ENCODE peak calls at places on chromosomes 2 and 18, in six cellular contexts. K is neural progenitor cell; P is SK-N-SH; T is body of pancreas; O is CD8-positive, alpha-beta T cell; Y is tibial artery. L is an unnamed sample.

GRCh38 chr18:27461957-27462356 is 276.8 kb upstream of the CHST9 start:
- DNase-seq in O (no peak), T (no peak), K (no peak), Y (no peak), P (no peak), L (no peak)

GRCh38 chr2:241564596-241565411 is 6.3 kb downstream of the BOK start:
- DNase-seq in O (no peak), Y (no peak), T (no peak), K (no peak), P (no peak), L (no peak)

GRCh38 chr2:53859354-53860159 is at the start of gene GPR75:
- DNase-seq in Y (no peak), O (no peak), K (peak; percentile 15), T (peak; percentile 64), P (peak; percentile 27), L (no peak)

GRCh38 chr2:182903566-182903965 is 37.1 kb upstream of the FRZB start:
- DNase-seq in K (no peak), T (no peak), P (no peak), Y (no peak), O (no peak), L (no peak)

GRCh38 chr2:158507141-158507540 is 50.4 kb downstream of the PKP4 start:
- DNase-seq in T (no peak), Y (no peak), O (no peak), P (no peak), K (no peak), L (peak; percentile 56)

GRCh38 chr18:51275712-51276473 is 78.4 kb upstream of the MEX3C start:
- DNase-seq in O (no peak), K (no peak), P (no peak), Y (no peak), T (peak; percentile 22), L (no peak)

GRCh38 chr18:3014501-3015202 is 1.7 kb upstream of the LPIN2 start:
- DNase-seq in O (no peak), Y (no peak), P (no peak), T (no peak), K (no peak), L (no peak)

GRCh38 chr18:31789409-31789808 is 28.7 kb upstream of the SLC25A52 start:
- DNase-seq in O (no peak), P (no peak), Y (no peak), T (no peak), K (no peak), L (peak; percentile 54)

GRCh38 chr2:64675860-64676259 is 22.1 kb upstream of the SERTAD2 start:
- DNase-seq in O (peak; percentile 59), K (no peak), P (no peak), T (no peak), Y (no peak), L (peak; percentile 31)

GRCh38 chr2:45303417-45304202 is 294.4 kb upstream of the SIX2 start:
- DNase-seq in K (no peak), P (no peak), Y (no peak), O (no peak), T (no peak), L (no peak)

GRCh38 chr2:112093216-112093615 is 38.1 kb downstream of the TMEM87B start:
- DNase-seq in T (no peak), P (no peak), K (no peak), Y (no peak), O (no peak), L (no peak)

GRCh38 chr18:59792353-59792752 is 95.1 kb upstream of the CCBE1 start:
- DNase-seq in T (no peak), Y (no peak), P (no peak), O (no peak), K (no peak), L (no peak)

GRCh38 chr2:106129150-106129549 is 65.0 kb downstream of the UXS1 start:
- DNase-seq in T (no peak), P (no peak), K (no peak), Y (no peak), O (no peak), L (no peak)

GRCh38 chr2:232477751-232478510 is 9.7 kb downstream of the ECEL1 start:
- DNase-seq in Y (no peak), O (no peak), T (peak; percentile 2), P (no peak), K (no peak), L (no peak)

GRCh38 chr2:120431386-120432292 is 85.7 kb downstream of the INHBB start:
- DNase-seq in Y (no peak), K (no peak), P (no peak), O (no peak), T (no peak), L (no peak)

GRCh38 chr2:228957075-228957474 is 314.0 kb downstream of the PID1 start:
- DNase-seq in P (no peak), K (no peak), T (no peak), O (no peak), Y (no peak), L (no peak)

GRCh38 chr2:108607706-108608301 is 73.5 kb downstream of the LIMS1 start:
- DNase-seq in P (peak; percentile 33), K (peak; percentile 70), O (peak; percentile 48), Y (no peak), T (peak; percentile 56), L (peak; percentile 52)

GRCh38 chr18:52747869-52748268 is 407.9 kb downstream of the DCC start:
- DNase-seq in Y (no peak), P (no peak), K (no peak), O (no peak), T (no peak), L (no peak)

GRCh38 chr2:6896930-6897759 is 19.6 kb downstream of the RSAD2 start:
- DNase-seq in O (no peak), K (no peak), T (no peak), Y (no peak), P (peak; percentile 52), L (peak; percentile 67)

GRCh38 chr2:211534655-211535054 is 978.3 kb downstream of the CPS1 start:
- DNase-seq in P (peak; percentile 33), O (no peak), K (peak; percentile 5), Y (no peak), T (no peak), L (no peak)

GRCh38 chr2:112634153-112634873 is 11.4 kb upstream of the SLC20A1 start:
- DNase-seq in P (no peak), Y (no peak), K (no peak), T (no peak), O (peak; percentile 51), L (peak; percentile 90)

GRCh38 chr2:68594041-68594440 is 49.3 kb upstream of the PROKR1 start:
- DNase-seq in T (no peak), K (no peak), Y (no peak), O (no peak), P (no peak), L (no peak)

GRCh38 chr2:68589963-68590362 is 53.4 kb upstream of the PROKR1 start:
- DNase-seq in K (no peak), T (no peak), P (no peak), Y (no peak), O (no peak), L (no peak)

GRCh38 chr2:68591225-68591624 is 52.2 kb upstream of the PROKR1 start:
- DNase-seq in T (no peak), P (no peak), O (no peak), K (no peak), Y (no peak), L (no peak)

GRCh38 chr2:68590702-68591101 is 52.7 kb upstream of the PROKR1 start:
- DNase-seq in O (no peak), T (no peak), K (no peak), Y (no peak), P (no peak), L (no peak)

DNA sequence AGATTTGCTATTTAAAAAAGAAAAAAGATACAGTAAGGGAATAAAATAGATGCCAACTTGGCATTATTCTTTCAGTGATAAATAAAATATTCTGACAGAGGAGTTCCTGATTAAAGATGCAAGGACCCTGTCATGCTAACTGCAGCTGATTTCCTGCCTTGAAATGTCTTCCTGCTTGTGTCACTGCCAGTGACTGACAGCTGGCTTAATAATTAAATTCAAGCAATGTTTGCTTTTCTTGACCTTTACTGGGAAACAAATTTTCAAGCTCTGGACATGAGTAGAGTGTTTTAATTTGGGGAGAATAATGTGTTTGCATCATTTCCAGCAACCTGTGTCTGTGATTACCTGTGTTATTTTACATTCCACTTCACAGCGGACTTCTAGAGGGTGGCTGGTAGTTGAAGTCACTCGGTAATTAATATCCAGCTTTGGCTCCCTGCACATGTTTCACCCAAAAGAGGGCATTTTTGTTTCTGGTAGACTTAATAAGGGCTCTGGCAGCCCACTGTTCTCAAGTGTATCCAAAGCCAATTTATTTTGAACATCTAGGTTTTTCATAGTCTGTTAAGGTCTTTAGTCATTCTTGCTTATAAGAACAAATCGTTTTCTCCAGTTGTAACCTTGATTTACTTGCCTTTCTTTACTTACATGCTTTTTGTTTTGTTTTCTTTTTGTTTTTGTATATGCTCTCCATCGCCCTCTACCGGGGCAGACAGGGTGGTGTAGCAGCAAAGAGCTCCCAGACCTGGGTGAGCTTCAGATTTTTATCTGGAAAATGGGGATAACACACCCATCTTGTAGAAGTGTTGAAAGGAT is 48.5 kb upstream of the PROKR1 start:
- DNase-seq in Y (no peak), P (peak; percentile 48), O (peak; percentile 47), T (peak; percentile 60), K (peak; percentile 48), L (peak; percentile 69)
- H3K9me3 ChIP-seq in Y (no peaks in the 10 kb centered on the region), P (no peaks in the 10 kb centered on the region), O (no peaks in the 10 kb centered on the region), T (no peaks in the 10 kb centered on the region), K (peaks cover 3% of the 10 kb centered on the region), L (no peaks in the 10 kb centered on the region)

GRCh38 chr2:95379616-95379925 is 22.9 kb upstream of the FAHD2A start:
- DNase-seq in Y (no peak), T (no peak), K (peak; percentile 62), O (no peak), P (no peak), L (no peak)
- H3K9me3 ChIP-seq in Y (no peaks in the 10 kb centered on the region), T (no peaks in the 10 kb centered on the region), K (no peaks in the 10 kb centered on the region), O (no peaks in the 10 kb centered on the region), P (no peaks in the 10 kb centered on the region), L (no peaks in the 10 kb centered on the region)

DNA sequence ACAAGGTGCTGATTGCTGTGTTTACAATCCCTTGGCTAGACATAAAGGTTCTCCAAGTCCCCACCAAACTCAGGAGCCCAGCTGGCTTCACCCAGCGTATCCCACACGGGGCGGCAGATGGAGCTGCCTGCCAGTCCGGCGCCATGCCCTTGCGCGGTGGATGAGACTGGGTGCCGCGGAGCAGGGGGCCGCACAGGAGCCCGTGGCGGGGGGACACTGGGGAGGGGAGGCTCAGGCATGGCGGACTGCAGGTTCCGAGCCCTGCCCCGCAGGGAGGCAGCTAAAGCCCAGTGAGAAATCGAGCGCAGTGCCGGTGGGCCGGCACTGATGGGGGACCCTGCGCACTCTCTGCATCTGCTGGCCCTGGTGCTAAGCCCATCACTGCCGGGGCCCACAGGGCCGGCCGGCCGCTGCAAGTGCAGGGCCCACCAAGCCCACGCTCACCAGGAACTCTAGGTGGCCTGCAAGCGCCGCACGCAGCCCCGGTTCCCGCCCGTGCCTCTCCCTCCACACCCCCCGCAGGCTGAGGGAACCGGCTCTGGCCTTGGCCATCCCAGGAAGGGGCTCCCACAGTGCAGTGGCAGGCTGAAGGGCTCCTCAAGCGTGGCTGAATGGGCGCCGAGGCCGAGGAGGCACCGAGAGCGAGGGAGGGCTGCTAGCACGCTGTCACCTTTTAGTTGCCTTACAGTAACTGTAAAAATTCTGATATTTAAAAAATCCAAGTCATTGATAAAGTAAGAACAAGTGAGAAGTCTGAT is 930.0 kb upstream of the FSHR start:
- DNase-seq in T (no peak), P (no peak), O (no peak), Y (no peak), K (no peak), L (no peak)
- H3K9me3 ChIP-seq in T (no peaks in the 10 kb centered on the region), P (no peaks in the 10 kb centered on the region), O (no peaks in the 10 kb centered on the region), Y (no peaks in the 10 kb centered on the region), K (no peaks in the 10 kb centered on the region), L (peaks cover 4% of the 10 kb centered on the region)

DNA sequence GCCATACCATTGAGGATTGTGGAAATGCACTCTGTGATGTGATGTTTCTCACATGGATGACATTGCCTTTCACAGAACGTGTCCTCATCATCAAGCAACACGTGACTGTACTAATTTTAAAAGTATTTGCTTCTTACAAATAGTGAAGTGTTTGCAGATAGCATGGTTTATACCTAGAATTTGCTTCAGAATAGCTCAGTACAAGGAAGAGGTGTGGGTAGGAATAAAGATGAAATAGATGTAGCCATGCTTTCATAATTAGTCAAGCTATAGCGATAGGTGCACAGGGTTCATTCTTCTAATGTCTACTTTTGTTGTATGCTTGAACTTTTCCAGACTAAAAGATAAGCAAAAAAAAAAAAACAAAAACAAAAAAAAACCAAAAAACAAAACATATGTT is 27.5 kb downstream of the MAP4K4 start:
- DNase-seq in K (no peak), T (no peak), Y (no peak), O (no peak), P (no peak), L (peak; percentile 25)
- H3K9me3 ChIP-seq in K (no peaks in the 10 kb centered on the region), T (no peaks in the 10 kb centered on the region), Y (no peaks in the 10 kb centered on the region), O (no peaks in the 10 kb centered on the region), P (no peaks in the 10 kb centered on the region), L (peaks cover 2% of the 10 kb centered on the region)

L was measured in trophoblast cell.